ENCODE peak calls at places on chromosomes 2 and 18, in five cellular contexts. A is mesendoderm, X is IMR-90, P is mesenchymal stem cell, J is H9. F is an unnamed sample.

GRCh38 chr2:40458271-40458794 is 6.4 kb upstream of the SLC8A1 start:
- DNase-seq in A (peak; percentile 10), X (no peak), P (no peak), J (no peak), F (no peak)

GRCh38 chr2:218897394-218898108 is 16.9 kb downstream of the WNT10A start:
- DNase-seq in A (no peak), X (no peak), P (no peak), J (peak; percentile 42), F (no peak)

GRCh38 chr2:21650566-21650965 is 526.8 kb downstream of the TDRD15 start:
- DNase-seq in A (peak; percentile 47), X (peak; percentile 60), P (no peak), J (no peak), F (no peak)

GRCh38 chr2:142472382-142472781 is 341.6 kb upstream of the LRP1B start:
- DNase-seq in A (no peak), X (no peak), P (no peak), J (no peak), F (no peak)

GRCh38 chr2:108960006-108960405 is 29.0 kb downstream of the EDAR start:
- DNase-seq in A (peak; percentile 34), X (no peak), P (no peak), J (no peak), F (no peak)

GRCh38 chr18:63366270-63366990 is 576 bp downstream of the KDSR start:
- DNase-seq in A (peak; percentile 89), X (peak; percentile 69), P (peak; percentile 77), J (peak; percentile 70), F (peak; percentile 14)

GRCh38 chr2:222609391-222609790 is 46.5 kb downstream of the FARSB start:
- DNase-seq in A (no peak), X (peak; percentile 3), P (no peak), J (no peak), F (no peak)

GRCh38 chr2:200373973-200374416 is 67.5 kb downstream of the SPATS2L start:
- DNase-seq in A (no peak), X (no peak), P (no peak), J (no peak), F (no peak)

GRCh38 chr2:118750959-118751565 is 96.4 kb downstream of the EN1 start:
- DNase-seq in A (no peak), X (no peak), P (no peak), J (no peak), F (no peak)

GRCh38 chr2:221205103-221205502 is 367.0 kb downstream of the EPHA4 start:
- DNase-seq in A (no peak), X (no peak), P (no peak), J (no peak), F (no peak)

GRCh38 chr2:197261808-197262226 is 48.8 kb downstream of the ANKRD44 start:
- DNase-seq in A (no peak), X (peak; percentile 71), P (peak; percentile 67), J (no peak), F (no peak)

GRCh38 chr2:26609133-26609532 is 32.0 kb downstream of the CIB4 start:
- DNase-seq in A (no peak), X (no peak), P (no peak), J (peak; percentile 22), F (no peak)

GRCh38 chr2:28869494-28870145 is 489 bp downstream of the TRMT61B start:
- DNase-seq in A (no peak), X (no peak), P (no peak), J (no peak), F (no peak)

GRCh38 chr2:212905640-212906201 is 245.7 kb downstream of the IKZF2 start:
- DNase-seq in A (no peak), X (peak; percentile 6), P (peak; percentile 31), J (no peak), F (peak; percentile 39)

GRCh38 chr2:224922142-224922727 is 120.0 kb downstream of the DOCK10 start:
- DNase-seq in A (no peak), X (peak; percentile 18), P (no peak), J (no peak), F (no peak)

GRCh38 chr2:19073522-19073921 is 284.9 kb downstream of the OSR1 start:
- DNase-seq in A (peak; percentile 63), X (peak; percentile 83), P (peak; percentile 25), J (peak; percentile 77), F (no peak)

GRCh38 chr2:240369725-240370585 is 65.5 kb upstream of the GPC1 start:
- DNase-seq in A (peak; percentile 51), X (peak; percentile 93), P (peak; percentile 70), J (no peak), F (no peak)

GRCh38 chr18:32362484-32362883 is 108.2 kb downstream of the GAREM1 start:
- DNase-seq in A (no peak), X (peak; percentile 28), P (no peak), J (no peak), F (no peak)

GRCh38 chr2:223967981-223968380 is 10.7 kb downstream of the MRPL44 start:
- DNase-seq in A (no peak), X (peak; percentile 53), P (no peak), J (no peak), F (no peak)

GRCh38 chr2:212797484-212798205 is 259.0 kb upstream of the ERBB4 start:
- DNase-seq in A (no peak), X (peak; percentile 56), P (no peak), J (no peak), F (no peak)

GRCh38 chr2:88545118-88545517 is 82.1 kb downstream of the EIF2AK3 start:
- DNase-seq in A (peak; percentile 82), X (peak; percentile 38), P (peak; percentile 34), J (peak; percentile 73), F (no peak)

GRCh38 chr2:204950695-204951094 is 405.4 kb downstream of the PARD3B start:
- DNase-seq in A (no peak), X (peak; percentile 62), P (peak; percentile 36), J (no peak), F (no peak)

GRCh38 chr2:86056935-86057334 is 48.8 kb downstream of the POLR1A start:
- DNase-seq in A (no peak), X (peak; percentile 20), P (no peak), J (no peak), F (no peak)

GRCh38 chr2:226665306-226665831 is 134.3 kb downstream of the IRS1 start:
- DNase-seq in A (no peak), X (no peak), P (no peak), J (no peak), F (no peak)

GRCh38 chr2:31505133-31505532 is 75.6 kb downstream of the SRD5A2 start:
- DNase-seq in A (no peak), X (no peak), P (no peak), J (no peak), F (no peak)

GRCh38 chr18:58228762-58229161 is 184.7 kb downstream of the NEDD4L start:
- DNase-seq in A (peak; percentile 71), X (no peak), P (no peak), J (peak; percentile 54), F (no peak)

GRCh38 chr2:217398101-217398500 is 538.2 kb upstream of the TNP1 start:
- DNase-seq in A (no peak), X (no peak), P (no peak), J (no peak), F (no peak)

DNA sequence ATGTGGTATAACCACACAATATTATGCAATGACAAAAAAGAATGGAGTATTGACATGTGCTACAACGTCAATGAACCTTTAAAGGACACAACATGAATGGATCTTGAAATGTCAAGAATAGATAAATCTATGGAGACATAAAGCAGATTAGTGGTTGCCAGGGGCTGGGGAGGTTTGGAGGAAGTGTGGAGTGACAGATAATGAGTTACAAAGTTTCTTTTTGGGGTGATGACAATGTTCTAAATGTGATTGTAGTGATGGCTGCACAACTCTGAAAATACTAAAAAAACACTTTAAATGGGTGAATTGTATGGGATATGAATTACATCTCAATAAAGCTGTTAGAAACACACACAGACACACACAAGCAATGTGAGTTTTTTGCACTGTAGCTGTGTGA is 37.4 kb upstream of the C1D start:
- DNase-seq in A (no peak), X (no peak), P (no peak), J (no peak), F (no peak)
- H3K18ac ChIP-seq in A (no peak overlapping the region), X (no peak overlapping the region), P (no peak overlapping the region), J (no peak overlapping the region), F (no peak overlapping the region)

GRCh38 chr18:36758001-36758400 is 70.8 kb downstream of the TPGS2 start:
- DNase-seq in A (no peak), X (peak; percentile 23), P (no peak), J (no peak), F (no peak)

GRCh38 chr18:36758623-36759022 is 70.2 kb downstream of the TPGS2 start:
- DNase-seq in A (no peak), X (peak; percentile 6), P (no peak), J (no peak), F (no peak)

GRCh38 chr18:36756262-36756661 is 72.5 kb downstream of the TPGS2 start:
- DNase-seq in A (no peak), X (peak; percentile 31), P (no peak), J (no peak), F (no peak)

GRCh38 chr18:36757081-36757480 is 71.7 kb downstream of the TPGS2 start:
- DNase-seq in A (peak; percentile 54), X (peak; percentile 80), P (peak; percentile 66), J (no peak), F (peak; percentile 27)

DNA sequence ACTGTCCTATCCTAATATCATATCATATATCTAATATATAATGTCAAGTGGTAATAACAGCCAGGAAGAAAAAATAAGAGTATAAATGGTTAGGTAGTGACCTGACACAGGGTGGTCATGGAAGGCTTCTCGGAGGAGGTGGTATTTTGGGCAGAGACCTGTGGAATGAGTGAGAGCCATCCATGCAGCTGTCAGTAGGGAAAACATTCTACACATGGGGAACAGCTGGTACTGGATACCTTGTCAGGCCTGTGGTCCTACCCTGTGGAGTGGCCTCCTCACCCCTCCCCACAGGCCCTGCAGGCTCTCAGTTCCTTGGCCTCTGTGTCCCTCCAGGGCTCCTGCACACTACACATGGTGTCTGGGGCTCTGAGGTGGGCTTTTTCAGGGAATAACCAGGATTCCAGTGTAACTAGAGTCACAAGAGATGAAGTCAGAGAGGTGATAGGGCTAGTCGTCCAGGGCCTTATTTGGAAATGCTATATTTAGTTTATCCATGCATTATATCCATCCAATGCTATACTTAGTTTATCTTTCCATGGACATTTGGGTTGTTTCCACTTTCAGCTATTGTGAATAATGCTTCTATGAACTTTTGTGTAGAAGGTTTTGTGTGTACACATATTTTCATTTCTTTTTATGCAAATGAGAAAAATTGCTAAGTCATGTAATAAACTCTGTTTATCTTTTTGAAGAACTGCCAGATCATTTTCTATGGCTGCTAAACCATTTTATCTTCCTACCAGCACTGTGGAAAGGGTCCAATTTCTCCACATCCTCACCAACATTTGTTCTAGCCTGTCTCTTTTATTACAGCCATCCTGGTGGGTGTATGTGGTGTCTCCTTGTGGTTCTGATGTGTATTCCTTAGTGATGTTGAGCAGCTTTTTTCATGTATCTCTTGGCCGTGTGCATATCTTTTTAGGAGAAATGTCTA is 75.6 kb downstream of the TPGS2 start:
- DNase-seq in A (no peak), X (peak; percentile 49), P (no peak), J (no peak), F (no peak)
- H3K23ac ChIP-seq in A (no peak overlapping the region), X (peak overlapping the region; percentile 75), P (no peak overlapping the region), J (no peak overlapping the region), F (no peak overlapping the region)

GRCh38 chr2:11371099-11371937 is 26.9 kb upstream of the ROCK2 start:
- DNase-seq in A (no peak), X (no peak), P (no peak), J (no peak), F (no peak)
- H3K4me1 ChIP-seq in A (peaks cover 2% of the 10 kb centered on the region), X (peaks cover 29% of the 10 kb centered on the region), P (peaks cover 11% of the 10 kb centered on the region), J (peaks cover 4% of the 10 kb centered on the region), F (peaks cover 28% of the 10 kb centered on the region)

DNA sequence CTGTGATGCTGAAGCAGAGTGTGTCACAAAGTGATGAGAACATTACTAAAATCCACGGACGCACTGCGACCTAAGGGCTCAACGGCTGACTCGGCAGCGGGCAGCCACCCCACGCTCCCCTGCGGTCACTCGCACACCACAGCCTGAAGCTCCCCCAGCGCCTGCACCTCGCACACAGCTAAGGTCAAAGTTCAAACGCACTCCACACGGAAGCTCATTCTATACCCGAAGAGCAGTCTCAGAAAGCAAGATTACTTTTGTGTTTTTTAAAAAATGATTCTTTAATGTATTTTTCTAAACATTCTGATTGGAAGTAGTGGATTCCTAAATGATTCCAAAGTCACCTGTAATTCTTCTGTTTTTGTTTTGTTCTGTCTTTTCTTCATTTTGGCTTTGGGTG is 21.7 kb downstream of the ASPRV1 start:
- DNase-seq in A (no peak), X (no peak), P (no peak), J (no peak), F (no peak)
- H3K18ac ChIP-seq in A (no peak overlapping the region), X (no peak overlapping the region), P (no peak overlapping the region), J (no peak overlapping the region), F (peak overlapping the region; percentile 68)